ENCODE peak calls at places on chromosomes 2 and 18, in seven cellular contexts. One of them, this sample, is unnamed.

GRCh38 chr2:120932472-120932871 is 196.8 kb downstream of the GLI2 start:
- DNase-seq in heart right ventricle: no peak
- DNase-seq in fibroblast of pulmonary artery: no peak
- DNase-seq in stimulated activated CD4-positive, alpha-beta T cell treated with anti-CD3 and anti-CD28 coated beads, Interleukin-2, amount 100 ng/mL, for 48 hours: no peak
- DNase-seq in cerebellum: no peak
- DNase-seq in putamen: no peak
- DNase-seq in activated effector memory CD4-positive, alpha-beta T cell treated with anti-CD3 and anti-CD28 coated beads, Interleukin-2, amount 50 U/mL, for 16 hours: no peak
- DNase-seq in this sample: no peak

GRCh38 chr18:79432376-79433120 is 36.8 kb downstream of the NFATC1 start:
- DNase-seq in fibroblast of pulmonary artery: no peak
- DNase-seq in cerebellum: no peak
- DNase-seq in activated effector memory CD4-positive, alpha-beta T cell treated with anti-CD3 and anti-CD28 coated beads, Interleukin-2, amount 50 U/mL, for 16 hours: no peak
- DNase-seq in putamen: no peak
- DNase-seq in heart right ventricle: no peak
- DNase-seq in stimulated activated CD4-positive, alpha-beta T cell treated with anti-CD3 and anti-CD28 coated beads, Interleukin-2, amount 100 ng/mL, for 48 hours: no peak
- DNase-seq in this sample: no peak

GRCh38 chr2:67277450-67277849 is 119.7 kb upstream of the ETAA1 start:
- DNase-seq in cerebellum: no peak
- DNase-seq in heart right ventricle: no peak
- DNase-seq in stimulated activated CD4-positive, alpha-beta T cell treated with anti-CD3 and anti-CD28 coated beads, Interleukin-2, amount 100 ng/mL, for 48 hours: no peak
- DNase-seq in putamen: no peak
- DNase-seq in activated effector memory CD4-positive, alpha-beta T cell treated with anti-CD3 and anti-CD28 coated beads, Interleukin-2, amount 50 U/mL, for 16 hours: no peak
- DNase-seq in fibroblast of pulmonary artery: no peak
- DNase-seq in this sample: no peak

GRCh38 chr2:149885946-149886345 is 298.4 kb upstream of the MMADHC start:
- DNase-seq in activated effector memory CD4-positive, alpha-beta T cell treated with anti-CD3 and anti-CD28 coated beads, Interleukin-2, amount 50 U/mL, for 16 hours: no peak
- DNase-seq in putamen: no peak
- DNase-seq in heart right ventricle: no peak
- DNase-seq in fibroblast of pulmonary artery: no peak
- DNase-seq in stimulated activated CD4-positive, alpha-beta T cell treated with anti-CD3 and anti-CD28 coated beads, Interleukin-2, amount 100 ng/mL, for 48 hours: no peak
- DNase-seq in cerebellum: no peak
- DNase-seq in this sample: no peak

GRCh38 chr2:100291152-100291970 is 30.9 kb downstream of the LONRF2 start:
- DNase-seq in heart right ventricle: no peak
- DNase-seq in fibroblast of pulmonary artery: peak
- DNase-seq in putamen: peak
- DNase-seq in cerebellum: peak
- DNase-seq in activated effector memory CD4-positive, alpha-beta T cell treated with anti-CD3 and anti-CD28 coated beads, Interleukin-2, amount 50 U/mL, for 16 hours: peak
- DNase-seq in stimulated activated CD4-positive, alpha-beta T cell treated with anti-CD3 and anti-CD28 coated beads, Interleukin-2, amount 100 ng/mL, for 48 hours: peak
- DNase-seq in this sample: no peak

GRCh38 chr18:75248426-75249191 is 38.0 kb downstream of the TSHZ1 start:
- DNase-seq in activated effector memory CD4-positive, alpha-beta T cell treated with anti-CD3 and anti-CD28 coated beads, Interleukin-2, amount 50 U/mL, for 16 hours: no peak
- DNase-seq in heart right ventricle: no peak
- DNase-seq in putamen: no peak
- DNase-seq in fibroblast of pulmonary artery: no peak
- DNase-seq in cerebellum: peak
- DNase-seq in stimulated activated CD4-positive, alpha-beta T cell treated with anti-CD3 and anti-CD28 coated beads, Interleukin-2, amount 100 ng/mL, for 48 hours: no peak
- DNase-seq in this sample: no peak

GRCh38 chr2:10129490-10129889 is 7.0 kb downstream of the RRM2 start:
- DNase-seq in heart right ventricle: no peak
- DNase-seq in fibroblast of pulmonary artery: no peak
- DNase-seq in cerebellum: no peak
- DNase-seq in stimulated activated CD4-positive, alpha-beta T cell treated with anti-CD3 and anti-CD28 coated beads, Interleukin-2, amount 100 ng/mL, for 48 hours: no peak
- DNase-seq in activated effector memory CD4-positive, alpha-beta T cell treated with anti-CD3 and anti-CD28 coated beads, Interleukin-2, amount 50 U/mL, for 16 hours: no peak
- DNase-seq in putamen: no peak
- DNase-seq in this sample: no peak

GRCh38 chr2:29848566-29849310 is 72.6 kb downstream of the ALK start:
- DNase-seq in putamen: no peak
- DNase-seq in heart right ventricle: no peak
- DNase-seq in activated effector memory CD4-positive, alpha-beta T cell treated with anti-CD3 and anti-CD28 coated beads, Interleukin-2, amount 50 U/mL, for 16 hours: no peak
- DNase-seq in cerebellum: no peak
- DNase-seq in stimulated activated CD4-positive, alpha-beta T cell treated with anti-CD3 and anti-CD28 coated beads, Interleukin-2, amount 100 ng/mL, for 48 hours: no peak
- DNase-seq in fibroblast of pulmonary artery: no peak
- DNase-seq in this sample: no peak

GRCh38 chr18:74289137-74289536 is 2.6 kb downstream of the CYB5A start:
- DNase-seq in fibroblast of pulmonary artery: peak
- DNase-seq in cerebellum: no peak
- DNase-seq in activated effector memory CD4-positive, alpha-beta T cell treated with anti-CD3 and anti-CD28 coated beads, Interleukin-2, amount 50 U/mL, for 16 hours: no peak
- DNase-seq in putamen: no peak
- DNase-seq in heart right ventricle: no peak
- DNase-seq in stimulated activated CD4-positive, alpha-beta T cell treated with anti-CD3 and anti-CD28 coated beads, Interleukin-2, amount 100 ng/mL, for 48 hours: no peak
- DNase-seq in this sample: no peak

GRCh38 chr2:100882645-100883613 is 63.0 kb downstream of the NPAS2 start:
- DNase-seq in cerebellum: no peak
- DNase-seq in stimulated activated CD4-positive, alpha-beta T cell treated with anti-CD3 and anti-CD28 coated beads, Interleukin-2, amount 100 ng/mL, for 48 hours: no peak
- DNase-seq in putamen: no peak
- DNase-seq in heart right ventricle: no peak
- DNase-seq in fibroblast of pulmonary artery: no peak
- DNase-seq in activated effector memory CD4-positive, alpha-beta T cell treated with anti-CD3 and anti-CD28 coated beads, Interleukin-2, amount 50 U/mL, for 16 hours: no peak
- DNase-seq in this sample: no peak

GRCh38 chr2:136703214-136703613 is 62.1 kb upstream of the THSD7B start:
- DNase-seq in heart right ventricle: no peak
- DNase-seq in fibroblast of pulmonary artery: no peak
- DNase-seq in activated effector memory CD4-positive, alpha-beta T cell treated with anti-CD3 and anti-CD28 coated beads, Interleukin-2, amount 50 U/mL, for 16 hours: no peak
- DNase-seq in cerebellum: no peak
- DNase-seq in putamen: no peak
- DNase-seq in stimulated activated CD4-positive, alpha-beta T cell treated with anti-CD3 and anti-CD28 coated beads, Interleukin-2, amount 100 ng/mL, for 48 hours: no peak
- DNase-seq in this sample: no peak

GRCh38 chr18:49250819-49251388 is 209.5 kb downstream of the DYM start:
- DNase-seq in activated effector memory CD4-positive, alpha-beta T cell treated with anti-CD3 and anti-CD28 coated beads, Interleukin-2, amount 50 U/mL, for 16 hours: no peak
- DNase-seq in putamen: peak
- DNase-seq in cerebellum: no peak
- DNase-seq in heart right ventricle: no peak
- DNase-seq in fibroblast of pulmonary artery: peak
- DNase-seq in stimulated activated CD4-positive, alpha-beta T cell treated with anti-CD3 and anti-CD28 coated beads, Interleukin-2, amount 100 ng/mL, for 48 hours: no peak
- DNase-seq in this sample: no peak

GRCh38 chr2:100629309-100629708 is 66.5 kb downstream of the PDCL3 start:
- DNase-seq in stimulated activated CD4-positive, alpha-beta T cell treated with anti-CD3 and anti-CD28 coated beads, Interleukin-2, amount 100 ng/mL, for 48 hours: no peak
- DNase-seq in putamen: no peak
- DNase-seq in fibroblast of pulmonary artery: no peak
- DNase-seq in heart right ventricle: no peak
- DNase-seq in cerebellum: no peak
- DNase-seq in activated effector memory CD4-positive, alpha-beta T cell treated with anti-CD3 and anti-CD28 coated beads, Interleukin-2, amount 50 U/mL, for 16 hours: no peak
- DNase-seq in this sample: no peak

GRCh38 chr18:35215026-35215425 is 25.8 kb upstream of the ZNF397 start:
- DNase-seq in putamen: no peak
- DNase-seq in stimulated activated CD4-positive, alpha-beta T cell treated with anti-CD3 and anti-CD28 coated beads, Interleukin-2, amount 100 ng/mL, for 48 hours: no peak
- DNase-seq in cerebellum: no peak
- DNase-seq in heart right ventricle: no peak
- DNase-seq in activated effector memory CD4-positive, alpha-beta T cell treated with anti-CD3 and anti-CD28 coated beads, Interleukin-2, amount 50 U/mL, for 16 hours: no peak
- DNase-seq in fibroblast of pulmonary artery: no peak
- DNase-seq in this sample: no peak

GRCh38 chr2:190637903-190638618 is 10.8 kb upstream of the NAB1 start:
- DNase-seq in cerebellum: no peak
- DNase-seq in stimulated activated CD4-positive, alpha-beta T cell treated with anti-CD3 and anti-CD28 coated beads, Interleukin-2, amount 100 ng/mL, for 48 hours: no peak
- DNase-seq in heart right ventricle: peak
- DNase-seq in activated effector memory CD4-positive, alpha-beta T cell treated with anti-CD3 and anti-CD28 coated beads, Interleukin-2, amount 50 U/mL, for 16 hours: no peak
- DNase-seq in putamen: peak
- DNase-seq in fibroblast of pulmonary artery: peak
- DNase-seq in this sample: no peak

GRCh38 chr2:14514001-14514400 is 118.5 kb upstream of the LRATD1 start:
- DNase-seq in activated effector memory CD4-positive, alpha-beta T cell treated with anti-CD3 and anti-CD28 coated beads, Interleukin-2, amount 50 U/mL, for 16 hours: no peak
- DNase-seq in cerebellum: no peak
- DNase-seq in stimulated activated CD4-positive, alpha-beta T cell treated with anti-CD3 and anti-CD28 coated beads, Interleukin-2, amount 100 ng/mL, for 48 hours: no peak
- DNase-seq in fibroblast of pulmonary artery: no peak
- DNase-seq in heart right ventricle: no peak
- DNase-seq in putamen: no peak
- DNase-seq in this sample: no peak

GRCh38 chr2:151808258-151809072 is 19.8 kb downstream of the ARL5A start:
- DNase-seq in activated effector memory CD4-positive, alpha-beta T cell treated with anti-CD3 and anti-CD28 coated beads, Interleukin-2, amount 50 U/mL, for 16 hours: no peak
- DNase-seq in cerebellum: peak
- DNase-seq in stimulated activated CD4-positive, alpha-beta T cell treated with anti-CD3 and anti-CD28 coated beads, Interleukin-2, amount 100 ng/mL, for 48 hours: no peak
- DNase-seq in heart right ventricle: no peak
- DNase-seq in putamen: no peak
- DNase-seq in fibroblast of pulmonary artery: peak
- DNase-seq in this sample: no peak

GRCh38 chr2:185219981-185220380 is 518.6 kb upstream of the FSIP2 start:
- DNase-seq in stimulated activated CD4-positive, alpha-beta T cell treated with anti-CD3 and anti-CD28 coated beads, Interleukin-2, amount 100 ng/mL, for 48 hours: no peak
- DNase-seq in cerebellum: peak
- DNase-seq in putamen: no peak
- DNase-seq in activated effector memory CD4-positive, alpha-beta T cell treated with anti-CD3 and anti-CD28 coated beads, Interleukin-2, amount 50 U/mL, for 16 hours: no peak
- DNase-seq in heart right ventricle: no peak
- DNase-seq in fibroblast of pulmonary artery: peak
- DNase-seq in this sample: no peak

GRCh38 chr2:219506802-219507554 is 7.3 kb upstream of the ASIC4 start:
- DNase-seq in heart right ventricle: no peak
- DNase-seq in putamen: no peak
- DNase-seq in cerebellum: peak
- DNase-seq in fibroblast of pulmonary artery: no peak
- DNase-seq in stimulated activated CD4-positive, alpha-beta T cell treated with anti-CD3 and anti-CD28 coated beads, Interleukin-2, amount 100 ng/mL, for 48 hours: no peak
- DNase-seq in activated effector memory CD4-positive, alpha-beta T cell treated with anti-CD3 and anti-CD28 coated beads, Interleukin-2, amount 50 U/mL, for 16 hours: no peak
- DNase-seq in this sample: no peak

GRCh38 chr2:58336416-58336815 is 95.3 kb upstream of the FANCL start:
- DNase-seq in fibroblast of pulmonary artery: no peak
- DNase-seq in activated effector memory CD4-positive, alpha-beta T cell treated with anti-CD3 and anti-CD28 coated beads, Interleukin-2, amount 50 U/mL, for 16 hours: no peak
- DNase-seq in putamen: no peak
- DNase-seq in heart right ventricle: no peak
- DNase-seq in stimulated activated CD4-positive, alpha-beta T cell treated with anti-CD3 and anti-CD28 coated beads, Interleukin-2, amount 100 ng/mL, for 48 hours: no peak
- DNase-seq in cerebellum: no peak
- DNase-seq in this sample: no peak

GRCh38 chr2:96903318-96903717 is 33.4 kb upstream of the SEMA4C start:
- DNase-seq in cerebellum: no peak
- DNase-seq in fibroblast of pulmonary artery: no peak
- DNase-seq in putamen: no peak
- DNase-seq in stimulated activated CD4-positive, alpha-beta T cell treated with anti-CD3 and anti-CD28 coated beads, Interleukin-2, amount 100 ng/mL, for 48 hours: no peak
- DNase-seq in activated effector memory CD4-positive, alpha-beta T cell treated with anti-CD3 and anti-CD28 coated beads, Interleukin-2, amount 50 U/mL, for 16 hours: no peak
- DNase-seq in heart right ventricle: no peak
- DNase-seq in this sample: no peak

GRCh38 chr18:1270081-1270480 is 365.4 kb downstream of the ADCYAP1 start:
- DNase-seq in activated effector memory CD4-positive, alpha-beta T cell treated with anti-CD3 and anti-CD28 coated beads, Interleukin-2, amount 50 U/mL, for 16 hours: no peak
- DNase-seq in cerebellum: no peak
- DNase-seq in stimulated activated CD4-positive, alpha-beta T cell treated with anti-CD3 and anti-CD28 coated beads, Interleukin-2, amount 100 ng/mL, for 48 hours: no peak
- DNase-seq in putamen: no peak
- DNase-seq in fibroblast of pulmonary artery: no peak
- DNase-seq in heart right ventricle: no peak
- DNase-seq in this sample: no peak

GRCh38 chr2:212987492-212987891 is 163.9 kb downstream of the IKZF2 start:
- DNase-seq in cerebellum: no peak
- DNase-seq in heart right ventricle: no peak
- DNase-seq in stimulated activated CD4-positive, alpha-beta T cell treated with anti-CD3 and anti-CD28 coated beads, Interleukin-2, amount 100 ng/mL, for 48 hours: no peak
- DNase-seq in activated effector memory CD4-positive, alpha-beta T cell treated with anti-CD3 and anti-CD28 coated beads, Interleukin-2, amount 50 U/mL, for 16 hours: no peak
- DNase-seq in putamen: no peak
- DNase-seq in fibroblast of pulmonary artery: no peak
- DNase-seq in this sample: no peak

GRCh38 chr2:168145011-168145410 is 102.4 kb downstream of the STK39 start:
- DNase-seq in cerebellum: no peak
- DNase-seq in stimulated activated CD4-positive, alpha-beta T cell treated with anti-CD3 and anti-CD28 coated beads, Interleukin-2, amount 100 ng/mL, for 48 hours: no peak
- DNase-seq in heart right ventricle: no peak
- DNase-seq in putamen: no peak
- DNase-seq in fibroblast of pulmonary artery: no peak
- DNase-seq in activated effector memory CD4-positive, alpha-beta T cell treated with anti-CD3 and anti-CD28 coated beads, Interleukin-2, amount 50 U/mL, for 16 hours: no peak
- DNase-seq in this sample: no peak

GRCh38 chr18:7722955-7723354 is 155.8 kb downstream of the PTPRM start:
- DNase-seq in putamen: no peak
- DNase-seq in activated effector memory CD4-positive, alpha-beta T cell treated with anti-CD3 and anti-CD28 coated beads, Interleukin-2, amount 50 U/mL, for 16 hours: no peak
- DNase-seq in stimulated activated CD4-positive, alpha-beta T cell treated with anti-CD3 and anti-CD28 coated beads, Interleukin-2, amount 100 ng/mL, for 48 hours: no peak
- DNase-seq in heart right ventricle: no peak
- DNase-seq in cerebellum: no peak
- DNase-seq in fibroblast of pulmonary artery: no peak
- DNase-seq in this sample: no peak

GRCh38 chr2:216490061-216490460 is 8.6 kb upstream of the RPL37A start:
- DNase-seq in activated effector memory CD4-positive, alpha-beta T cell treated with anti-CD3 and anti-CD28 coated beads, Interleukin-2, amount 50 U/mL, for 16 hours: no peak
- DNase-seq in cerebellum: no peak
- DNase-seq in stimulated activated CD4-positive, alpha-beta T cell treated with anti-CD3 and anti-CD28 coated beads, Interleukin-2, amount 100 ng/mL, for 48 hours: no peak
- DNase-seq in putamen: no peak
- DNase-seq in fibroblast of pulmonary artery: peak
- DNase-seq in heart right ventricle: no peak
- DNase-seq in this sample: no peak

GRCh38 chr2:100242891-100243670 is 79.2 kb downstream of the LONRF2 start:
- DNase-seq in stimulated activated CD4-positive, alpha-beta T cell treated with anti-CD3 and anti-CD28 coated beads, Interleukin-2, amount 100 ng/mL, for 48 hours: peak
- DNase-seq in cerebellum: peak
- DNase-seq in putamen: peak
- DNase-seq in heart right ventricle: peak
- DNase-seq in fibroblast of pulmonary artery: peak
- DNase-seq in activated effector memory CD4-positive, alpha-beta T cell treated with anti-CD3 and anti-CD28 coated beads, Interleukin-2, amount 50 U/mL, for 16 hours: peak
- DNase-seq in this sample: peak

GRCh38 chr2:38818565-38818964 is 40.6 kb downstream of the GEMIN6 start:
- DNase-seq in stimulated activated CD4-positive, alpha-beta T cell treated with anti-CD3 and anti-CD28 coated beads, Interleukin-2, amount 100 ng/mL, for 48 hours: no peak
- DNase-seq in heart right ventricle: no peak
- DNase-seq in fibroblast of pulmonary artery: no peak
- DNase-seq in cerebellum: no peak
- DNase-seq in putamen: no peak
- DNase-seq in activated effector memory CD4-positive, alpha-beta T cell treated with anti-CD3 and anti-CD28 coated beads, Interleukin-2, amount 50 U/mL, for 16 hours: no peak
- DNase-seq in this sample: no peak

GRCh38 chr2:184599054-184599874 is 935 bp downstream of the ZNF804A start:
- DNase-seq in fibroblast of pulmonary artery: peak
- DNase-seq in putamen: peak
- DNase-seq in cerebellum: peak
- DNase-seq in heart right ventricle: no peak
- DNase-seq in activated effector memory CD4-positive, alpha-beta T cell treated with anti-CD3 and anti-CD28 coated beads, Interleukin-2, amount 50 U/mL, for 16 hours: no peak
- DNase-seq in stimulated activated CD4-positive, alpha-beta T cell treated with anti-CD3 and anti-CD28 coated beads, Interleukin-2, amount 100 ng/mL, for 48 hours: no peak
- DNase-seq in this sample: no peak

This sample was measured in GM06990.